ENCODE peak calls at places on chromosomes 6 and 20, in seven cellular contexts. G is hippocampal formation, B is NCI-H2171 treated with DMSO at 0.1 percent for 48 hours, Q is heart left ventricle, P is fibroblast of mammary gland, L is mesothelial cell of epicardium, R is GM13977. H is an unnamed sample.

GRCh38 chr6:159989471-159989870 is 20.6 kb downstream of the IGF2R start:
- DNase-seq in G (no peak), B (no peak), Q (no peak), P (no peak), L (no peak), R (no peak), H (no peak)

GRCh38 chr6:89260832-89261231 is 43.7 kb upstream of the GABRR1 start:
- DNase-seq in G (no peak), B (peak; percentile 76), Q (no peak), P (no peak), L (no peak), R (no peak), H (no peak)

GRCh38 chr6:75882734-75883133 is 133.7 kb downstream of the MYO6 start:
- DNase-seq in G (no peak), B (peak; percentile 70), Q (no peak), P (peak; percentile 75), L (no peak), R (no peak), H (no peak)

GRCh38 chr6:169894377-169894960 is 143.0 kb downstream of the ERMARD start:
- DNase-seq in G (no peak), B (no peak), Q (no peak), P (no peak), L (no peak), R (no peak), H (no peak)

GRCh38 chr6:15913573-15913972 is 215.3 kb upstream of the MYLIP start:
- DNase-seq in G (no peak), B (no peak), Q (no peak), P (no peak), L (no peak), R (no peak), H (no peak)

GRCh38 chr6:18241208-18241836 is 23.0 kb downstream of the DEK start:
- DNase-seq in G (no peak), B (no peak), Q (no peak), P (peak; percentile 53), L (no peak), R (no peak), H (no peak)

GRCh38 chr6:112222111-112222726 is 32.1 kb downstream of the LAMA4 start:
- DNase-seq in G (no peak), B (no peak), Q (no peak), P (peak; percentile 92), L (no peak), R (no peak), H (no peak)

GRCh38 chr6:167956491-167956890 is 41.0 kb upstream of the KIF25 start:
- DNase-seq in G (no peak), B (no peak), Q (no peak), P (no peak), L (no peak), R (no peak), H (no peak)

GRCh38 chr20:44788706-44789456 is 21.5 kb downstream of the RIMS4 start:
- DNase-seq in G (no peak), B (no peak), Q (no peak), P (no peak), L (no peak), R (no peak), H (no peak)

GRCh38 chr20:60240986-60241385 is 282.8 kb downstream of the CDH26 start:
- DNase-seq in G (no peak), B (no peak), Q (no peak), P (no peak), L (no peak), R (no peak), H (no peak)

GRCh38 chr6:25025248-25025918 is 89.6 kb upstream of the RIPOR2 start:
- DNase-seq in G (no peak), B (no peak), Q (no peak), P (no peak), L (no peak), R (no peak), H (no peak)

GRCh38 chr6:5866547-5867051 is 140.1 kb downstream of the NRN1 start:
- DNase-seq in G (no peak), B (peak; percentile 96), Q (no peak), P (peak; percentile 76), L (no peak), R (no peak), H (no peak)

GRCh38 chr6:135983720-135984343 is 132.3 kb downstream of the PDE7B start:
- DNase-seq in G (no peak), B (no peak), Q (no peak), P (peak; percentile 62), L (no peak), R (no peak), H (no peak)

GRCh38 chr6:41881506-41881905 is 13.7 kb downstream of the USP49 start:
- DNase-seq in G (no peak), B (no peak), Q (no peak), P (no peak), L (no peak), R (no peak), H (no peak)

GRCh38 chr6:35216832-35217811 is 3.4 kb downstream of the SCUBE3 start:
- DNase-seq in G (no peak), B (no peak), Q (no peak), P (no peak), L (no peak), R (no peak), H (no peak)

GRCh38 chr6:135166515-135166914 is 14.6 kb upstream of the MYB start:
- DNase-seq in G (no peak), B (no peak), Q (no peak), P (no peak), L (no peak), R (no peak), H (no peak)

GRCh38 chr6:170152111-170152926 is 138.6 kb downstream of the DLL1 start:
- DNase-seq in G (peak; percentile 40), B (no peak), Q (peak; percentile 70), P (peak; percentile 22), L (no peak), R (no peak), H (no peak)

GRCh38 chr6:110874880-110875547 is 429 bp downstream of the AMD1 start:
- DNase-seq in G (no peak), B (no peak), Q (peak; percentile 77), P (no peak), L (peak; percentile 31), R (peak; percentile 40), H (peak; percentile 45)

GRCh38 chr20:57685134-57685851 is 24.5 kb downstream of the PMEPA1 start:
- DNase-seq in G (peak; percentile 9), B (no peak), Q (no peak), P (no peak), L (no peak), R (no peak), H (no peak)

GRCh38 chr20:21693322-21693721 is 12.1 kb upstream of the PAX1 start:
- DNase-seq in G (no peak), B (peak; percentile 3), Q (no peak), P (no peak), L (no peak), R (no peak), H (no peak)

GRCh38 chr6:157227202-157228166 is 95.8 kb downstream of the TMEM242 start:
- DNase-seq in G (no peak), B (no peak), Q (no peak), P (peak; percentile 41), L (no peak), R (no peak), H (no peak)

GRCh38 chr6:43269273-43270007 is 26.2 kb downstream of the TTBK1 start:
- DNase-seq in G (no peak), B (no peak), Q (peak; percentile 74), P (no peak), L (no peak), R (no peak), H (no peak)

H was measured in anterior cingulate cortex.